ENCODE peak calls at places on chromosomes 2 and 18, in seven cellular contexts. S is tibial artery, A is left lung, J is right lobe of liver, Y is small intestine, Q is upper lobe of right lung, L is aorta. I is an unnamed sample. For H3K4me1 and H3K36me3, the result is how much of the 10 kb centered on the place peaks cover.

GRCh38 chr18:32308493-32309120 is 118.8 kb downstream of the MEP1B start:
- DNase-seq in S (peak), A (no peak), J (no peak), Y (no peak), Q (no peak), L (no peak), I (no peak)

GRCh38 chr2:83069724-83070123 is 1389.4 kb downstream of the SUCLG1 start:
- DNase-seq in S (no peak), A (no peak), J (no peak), Y (peak), Q (no peak), L (no peak), I (no peak)

GRCh38 chr2:72989770-72990556 is 72.6 kb downstream of the EMX1 start:
- DNase-seq in S (no peak), A (no peak), J (peak), Y (no peak), Q (no peak), L (peak), I (no peak)

GRCh38 chr2:187500585-187501359 is 52.7 kb upstream of the CALCRL start:
- DNase-seq in S (no peak), A (no peak), J (no peak), Y (peak), Q (no peak), L (no peak), I (no peak)

GRCh38 chr2:148730085-148730484 is 85.5 kb downstream of the EPC2 start:
- DNase-seq in S (no peak), A (no peak), J (no peak), Y (no peak), Q (no peak), L (no peak), I (no peak)

GRCh38 chr2:26179446-26179907 is 6.6 kb downstream of the GAREM2 start:
- DNase-seq in S (no peak), A (no peak), J (no peak), Y (no peak), Q (no peak), L (no peak), I (no peak)

GRCh38 chr18:76955529-76956170 is 133.3 kb downstream of the ZNF236 start:
- DNase-seq in S (no peak), A (peak), J (peak), Y (peak), Q (peak), L (no peak), I (no peak)

GRCh38 chr2:18593496-18593895 is 4.1 kb upstream of the NT5C1B start:
- DNase-seq in S (no peak), A (no peak), J (no peak), Y (no peak), Q (no peak), L (no peak), I (no peak)

GRCh38 chr2:238643400-238643907 is 204.4 kb upstream of the TWIST2 start:
- DNase-seq in S (no peak), A (no peak), J (no peak), Y (no peak), Q (no peak), L (no peak), I (no peak)

GRCh38 chr18:6624271-6624670 is 105.2 kb upstream of the ARHGAP28 start:
- DNase-seq in S (no peak), A (no peak), J (no peak), Y (no peak), Q (no peak), L (no peak), I (no peak)

GRCh38 chr2:219027511-219028055 is 13.7 kb downstream of the CFAP65 start:
- DNase-seq in S (no peak), A (no peak), J (no peak), Y (no peak), Q (no peak), L (no peak), I (no peak)

GRCh38 chr2:165903406-165903805 is 50.2 kb downstream of the TTC21B start:
- DNase-seq in S (no peak), A (no peak), J (no peak), Y (no peak), Q (no peak), L (no peak), I (no peak)

GRCh38 chr2:4992226-4992625 is 700.0 kb upstream of the SOX11 start:
- DNase-seq in S (no peak), A (no peak), J (no peak), Y (no peak), Q (no peak), L (no peak), I (no peak)

GRCh38 chr2:47905454-47906260 is 641 bp downstream of the FBXO11 start:
- DNase-seq in S (peak), A (peak), J (peak), Y (no peak), Q (peak), L (peak), I (peak)

GRCh38 chr2:36515538-36515937 is 82.4 kb downstream of the FEZ2 start:
- DNase-seq in S (no peak), A (no peak), J (no peak), Y (no peak), Q (no peak), L (no peak), I (no peak)
- H3K27ac ChIP-seq in S (no peak), A (no peak), J (no peak), Y (no peak), Q (no peak), L (no peak), I (no peak)

DNA sequence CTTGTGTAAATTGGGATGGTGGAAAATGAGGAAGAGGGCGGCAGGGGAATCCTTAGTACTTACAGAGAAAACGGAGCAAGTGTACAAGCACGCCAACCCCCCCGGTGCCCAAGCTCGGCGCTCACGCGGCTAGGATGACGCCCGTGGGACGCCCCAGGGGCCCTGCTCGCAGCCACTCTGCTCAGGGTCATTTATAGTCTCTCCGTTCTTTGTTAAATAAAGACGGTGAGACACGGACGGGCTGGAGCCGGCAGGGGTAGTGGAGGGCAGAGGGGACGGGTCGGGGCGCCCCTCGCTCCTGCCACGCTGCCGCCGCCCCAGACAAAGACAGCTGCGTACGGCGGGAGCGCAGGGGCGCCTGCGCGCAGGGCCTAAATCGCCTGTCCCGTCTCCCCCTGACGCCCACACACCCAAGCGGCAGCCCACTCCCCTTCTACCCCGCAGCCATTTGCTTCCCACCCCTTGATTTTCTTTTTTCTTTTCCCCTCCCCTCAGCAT is 37.8 kb downstream of the PCBP1 start:
- DNase-seq in S (peak), A (peak), J (peak), Y (peak), Q (peak), L (peak), I (peak)
- H3K4me1 ChIP-seq in S (under half), A (under half), J (under half), Y (under half), Q (under half), L (under half), I (under half)

GRCh38 chr18:39191931-39192330 is 1626.3 kb upstream of the CELF4 start:
- DNase-seq in S (no peak), A (no peak), J (no peak), Y (no peak), Q (no peak), L (no peak), I (no peak)
- H3K36me3 ChIP-seq in S (under half), A (under half), J (under half), Y (under half), Q (under half), L (under half), I (under half)

GRCh38 chr2:171149986-171150693 is 10.6 kb downstream of the TLK1 start:
- DNase-seq in S (no peak), A (no peak), J (no peak), Y (peak), Q (no peak), L (no peak), I (no peak)
- H3K27ac ChIP-seq in S (no peak), A (no peak), J (no peak), Y (peak), Q (no peak), L (no peak), I (no peak)

DNA sequence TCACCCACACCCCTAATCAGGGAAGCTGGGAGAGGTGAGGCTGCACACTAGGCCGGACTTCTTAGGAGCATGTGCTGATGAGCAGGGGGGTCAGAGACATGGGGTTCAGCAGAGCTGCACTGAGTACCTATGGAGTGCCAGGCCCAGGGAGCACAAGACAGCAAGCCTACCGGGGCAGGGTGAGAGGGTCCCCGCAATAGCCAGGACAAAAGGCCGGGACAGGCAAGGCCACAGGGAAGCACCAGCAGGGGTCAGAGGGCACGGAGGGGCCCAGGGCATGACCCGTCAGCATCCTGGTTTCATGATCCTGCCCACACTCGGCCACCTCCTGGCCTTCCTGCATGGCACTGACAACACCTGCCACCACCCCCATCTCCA is 73.5 kb downstream of the TNS1 start:
- DNase-seq in S (no peak), A (no peak), J (no peak), Y (no peak), Q (no peak), L (no peak), I (no peak)
- H3K4me1 ChIP-seq in S (half or more), A (half or more), J (under half), Y (under half), Q (half or more), L (under half), I (under half)

GRCh38 chr2:240213226-240213475 is 72.7 kb upstream of the OTOS start:
- DNase-seq in S (no peak), A (peak), J (peak), Y (no peak), Q (peak), L (no peak), I (no peak)
- H3K36me3 ChIP-seq in S (under half), A (under half), J (under half), Y (under half), Q (under half), L (under half), I (under half)

GRCh38 chr2:117982376-117983033 is 31.4 kb downstream of the CCDC93 start:
- DNase-seq in S (no peak), A (no peak), J (no peak), Y (peak), Q (no peak), L (no peak), I (no peak)
- H3K27ac ChIP-seq in S (no peak), A (no peak), J (no peak), Y (no peak), Q (no peak), L (no peak), I (no peak)

DNA sequence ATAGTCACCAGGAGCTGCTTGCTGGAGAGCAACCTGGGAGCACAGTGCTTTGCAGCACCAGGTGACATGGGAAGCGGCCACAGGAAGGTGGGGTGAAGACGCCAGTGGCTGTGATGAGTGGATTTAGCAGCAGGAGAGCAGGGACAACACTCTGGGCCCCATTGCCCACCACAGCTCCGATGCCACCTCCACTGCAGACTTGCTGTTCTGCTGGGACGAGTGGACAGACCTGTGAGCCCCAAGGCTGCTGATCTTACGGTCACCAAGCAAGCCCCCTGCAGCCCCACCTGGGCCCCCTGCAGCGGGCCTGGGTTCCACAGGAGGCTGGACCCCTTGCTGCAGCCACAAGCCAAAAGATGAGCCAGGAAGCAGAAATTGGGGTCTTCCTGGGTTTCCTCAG is 73.7 kb downstream of the CTIF start:
- DNase-seq in S (no peak), A (no peak), J (no peak), Y (no peak), Q (no peak), L (peak), I (no peak)
- H3K4me1 ChIP-seq in S (half or more), A (under half), J (under half), Y (under half), Q (under half), L (under half), I (under half)